ENCODE peak calls at places on chromosomes 4 and X, in six cellular contexts. One of them, this sample, is unnamed.

GRCh38 chrX:130097507-130098201 is 12.6 kb downstream of the ELF4 start:
- DNase-seq in adipocyte: no peak
- DNase-seq in mammary epithelial cell: no peak
- DNase-seq in IMR-90: no peak
- DNase-seq in PC-3: no peak
- DNase-seq in mesenchymal stem cell: no peak
- DNase-seq in this sample: no peak

GRCh38 chrX:91279479-91279878 is 155.2 kb upstream of the PABPC5 start:
- DNase-seq in mammary epithelial cell: no peak
- DNase-seq in IMR-90: no peak
- DNase-seq in mesenchymal stem cell: no peak
- DNase-seq in adipocyte: no peak
- DNase-seq in PC-3: no peak
- DNase-seq in this sample: no peak

GRCh38 chr4:121594796-121595526 is 101.8 kb downstream of the ANXA5 start:
- DNase-seq in adipocyte: peak; percentile 68
- DNase-seq in IMR-90: peak; percentile 30
- DNase-seq in mesenchymal stem cell: peak; percentile 48
- DNase-seq in PC-3: peak; percentile 34
- DNase-seq in mammary epithelial cell: peak; percentile 35
- DNase-seq in this sample: no peak

GRCh38 chr4:156390599-156391296 is 437.1 kb upstream of the CTSO start:
- DNase-seq in IMR-90: no peak
- DNase-seq in mesenchymal stem cell: no peak
- DNase-seq in PC-3: no peak
- DNase-seq in mammary epithelial cell: no peak
- DNase-seq in adipocyte: peak; percentile 59
- DNase-seq in this sample: no peak

GRCh38 chr4:150368667-150369066 is 213.3 kb upstream of the MAB21L2 start:
- DNase-seq in mesenchymal stem cell: peak; percentile 27
- DNase-seq in mammary epithelial cell: no peak
- DNase-seq in adipocyte: no peak
- DNase-seq in PC-3: no peak
- DNase-seq in IMR-90: peak; percentile 35
- DNase-seq in this sample: no peak

GRCh38 chr4:129550281-129550785 is 454.4 kb downstream of the C4orf33 start:
- DNase-seq in mammary epithelial cell: no peak
- DNase-seq in PC-3: no peak
- DNase-seq in IMR-90: no peak
- DNase-seq in adipocyte: no peak
- DNase-seq in mesenchymal stem cell: no peak
- DNase-seq in this sample: no peak

GRCh38 chr4:17109126-17109525 is 210.7 kb upstream of the LDB2 start:
- DNase-seq in mammary epithelial cell: no peak
- DNase-seq in adipocyte: peak; percentile 45
- DNase-seq in IMR-90: no peak
- DNase-seq in mesenchymal stem cell: no peak
- DNase-seq in PC-3: no peak
- DNase-seq in this sample: no peak

GRCh38 chr4:108205859-108206258 is 37.1 kb upstream of the LEF1 start:
- DNase-seq in IMR-90: no peak
- DNase-seq in mammary epithelial cell: no peak
- DNase-seq in PC-3: no peak
- DNase-seq in adipocyte: no peak
- DNase-seq in mesenchymal stem cell: no peak
- DNase-seq in this sample: no peak

GRCh38 chr4:25662306-25662705 is 6.7 kb downstream of the SLC34A2 start:
- DNase-seq in PC-3: no peak
- DNase-seq in adipocyte: no peak
- DNase-seq in mammary epithelial cell: no peak
- DNase-seq in IMR-90: no peak
- DNase-seq in mesenchymal stem cell: no peak
- DNase-seq in this sample: no peak

DNA sequence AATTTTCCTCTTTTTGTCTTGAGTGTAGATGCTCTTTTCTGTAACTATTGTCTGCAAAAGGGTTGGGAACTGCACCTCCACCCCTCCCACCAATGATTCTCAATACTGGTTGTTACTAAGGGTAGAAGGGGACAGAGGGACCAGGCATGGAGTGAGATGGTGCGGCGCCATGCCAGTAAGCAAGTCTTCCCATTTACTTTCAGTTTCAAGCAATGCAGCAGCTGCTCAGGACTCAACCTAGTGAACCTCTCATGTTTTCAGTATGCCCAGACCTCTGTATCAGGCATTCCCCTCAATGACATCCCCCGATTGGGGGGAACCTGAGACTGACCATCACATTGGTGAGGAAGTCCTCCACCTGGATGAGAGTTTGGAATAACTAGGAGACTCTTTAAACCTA is 41.5 kb downstream of the ZNF81 start:
- DNase-seq in IMR-90: no peak
- DNase-seq in mammary epithelial cell: no peak
- DNase-seq in PC-3: no peak
- DNase-seq in mesenchymal stem cell: no peak
- DNase-seq in adipocyte: no peak
- DNase-seq in this sample: no peak
- H3K4me3 ChIP-seq in IMR-90: no peak overlapping the region
- H3K4me3 ChIP-seq in mammary epithelial cell: no peak overlapping the region
- H3K4me3 ChIP-seq in PC-3: no peak overlapping the region
- H3K4me3 ChIP-seq in mesenchymal stem cell: no peak overlapping the region
- H3K4me3 ChIP-seq in adipocyte: no peak overlapping the region
- H3K4me3 ChIP-seq in this sample: no peak overlapping the region

GRCh38 chr4:123379392-123379791 is 17.2 kb upstream of the SPRY1 start:
- DNase-seq in adipocyte: peak; percentile 52
- DNase-seq in PC-3: no peak
- DNase-seq in mammary epithelial cell: no peak
- DNase-seq in mesenchymal stem cell: no peak
- DNase-seq in IMR-90: no peak
- DNase-seq in this sample: no peak

GRCh38 chr4:123380728-123381716 is 15.6 kb upstream of the SPRY1 start:
- DNase-seq in adipocyte: no peak
- DNase-seq in PC-3: no peak
- DNase-seq in mesenchymal stem cell: no peak
- DNase-seq in IMR-90: no peak
- DNase-seq in mammary epithelial cell: no peak
- DNase-seq in this sample: no peak

GRCh38 chr4:123381996-123382395 is 14.6 kb upstream of the SPRY1 start:
- DNase-seq in PC-3: no peak
- DNase-seq in mammary epithelial cell: no peak
- DNase-seq in mesenchymal stem cell: no peak
- DNase-seq in adipocyte: no peak
- DNase-seq in IMR-90: no peak
- DNase-seq in this sample: no peak

DNA sequence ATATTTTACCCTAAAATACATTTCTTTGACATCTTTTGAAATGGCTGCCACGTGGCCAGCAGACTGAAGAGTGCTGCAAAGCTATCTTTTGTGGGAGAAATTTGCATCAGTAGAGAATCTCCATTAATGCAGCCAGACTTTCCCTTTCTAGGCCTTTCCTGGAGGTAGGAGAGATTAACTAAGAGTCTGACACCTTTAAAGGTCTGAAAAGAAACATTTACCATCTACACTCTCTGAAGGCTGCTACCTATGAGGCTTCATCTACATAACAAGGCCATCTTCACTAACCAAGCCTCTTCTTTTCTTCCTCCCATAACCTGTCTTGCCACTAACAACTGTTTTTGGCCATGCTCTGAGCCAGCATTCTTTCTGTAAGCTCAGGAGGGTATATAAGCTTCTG is 17.8 kb upstream of the SPRY1 start:
- DNase-seq in mesenchymal stem cell: no peak
- DNase-seq in mammary epithelial cell: no peak
- DNase-seq in PC-3: no peak
- DNase-seq in IMR-90: no peak
- DNase-seq in adipocyte: no peak
- DNase-seq in this sample: peak; percentile 50
- H3K9ac ChIP-seq in mesenchymal stem cell: no peak overlapping the region
- H3K9ac ChIP-seq in mammary epithelial cell: no peak overlapping the region
- H3K9ac ChIP-seq in PC-3: no peak overlapping the region
- H3K9ac ChIP-seq in IMR-90: no peak overlapping the region
- H3K9ac ChIP-seq in adipocyte: no peak overlapping the region
- H3K9ac ChIP-seq in this sample: no peak overlapping the region

GRCh38 chr4:186554485-186554884 is 882 bp downstream of the MTNR1A start:
- DNase-seq in IMR-90: no peak
- DNase-seq in adipocyte: peak; percentile 25
- DNase-seq in PC-3: peak; percentile 46
- DNase-seq in mesenchymal stem cell: no peak
- DNase-seq in mammary epithelial cell: peak; percentile 33
- DNase-seq in this sample: peak; percentile 36
- H3K4me3 ChIP-seq in IMR-90: no peak overlapping the region
- H3K4me3 ChIP-seq in adipocyte: peak overlapping the region; percentile 67
- H3K4me3 ChIP-seq in PC-3: peak overlapping the region; percentile 58
- H3K4me3 ChIP-seq in mesenchymal stem cell: no peak overlapping the region
- H3K4me3 ChIP-seq in mammary epithelial cell: peak overlapping the region; percentile 58
- H3K4me3 ChIP-seq in this sample: peak overlapping the region; percentile 68

GRCh38 chrX:39759526-39760224 is 338.1 kb downstream of the BCOR start:
- DNase-seq in mammary epithelial cell: no peak
- DNase-seq in adipocyte: peak; percentile 72
- DNase-seq in mesenchymal stem cell: peak; percentile 63
- DNase-seq in PC-3: peak; percentile 19
- DNase-seq in IMR-90: peak; percentile 78
- DNase-seq in this sample: no peak
- H3K9ac ChIP-seq in mammary epithelial cell: no peak overlapping the region
- H3K9ac ChIP-seq in adipocyte: no peak overlapping the region
- H3K9ac ChIP-seq in mesenchymal stem cell: no peak overlapping the region
- H3K9ac ChIP-seq in PC-3: no peak overlapping the region
- H3K9ac ChIP-seq in IMR-90: peak overlapping the region; percentile 37
- H3K9ac ChIP-seq in this sample: peak overlapping the region; percentile 64

DNA sequence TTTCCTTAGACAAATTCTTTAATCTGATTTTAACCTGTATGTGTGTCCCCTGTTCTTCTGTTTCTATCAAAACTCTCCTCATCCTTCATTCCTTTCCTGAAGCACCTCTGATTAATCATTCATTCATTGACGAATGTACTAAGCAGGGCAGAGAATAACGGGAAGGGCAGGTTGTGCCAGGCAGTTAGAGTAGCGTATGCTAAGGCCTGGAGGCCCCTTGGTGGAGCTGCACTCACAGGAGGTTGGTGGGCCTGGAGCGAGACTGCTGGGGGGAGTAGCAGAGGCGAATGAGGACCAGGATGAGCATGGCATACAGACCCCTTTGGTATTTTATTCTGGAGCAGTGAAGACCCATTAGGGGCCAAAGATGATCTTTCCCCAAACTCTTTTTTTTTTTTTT is 22.5 kb downstream of the PTTG2 start:
- DNase-seq in PC-3: no peak
- DNase-seq in mammary epithelial cell: no peak
- DNase-seq in mesenchymal stem cell: no peak
- DNase-seq in adipocyte: no peak
- DNase-seq in IMR-90: no peak
- DNase-seq in this sample: no peak
- H3K4me3 ChIP-seq in PC-3: no peak overlapping the region
- H3K4me3 ChIP-seq in mammary epithelial cell: no peak overlapping the region
- H3K4me3 ChIP-seq in mesenchymal stem cell: no peak overlapping the region
- H3K4me3 ChIP-seq in adipocyte: no peak overlapping the region
- H3K4me3 ChIP-seq in IMR-90: no peak overlapping the region
- H3K4me3 ChIP-seq in this sample: no peak overlapping the region